ENCODE peak calls at places on chromosome 18, in four cellular contexts. Q is PC-3, P is OCI-LY7, F is hepatocyte. T is an unnamed sample.

GRCh38 chr18:56570971-56571370 is 67.4 kb downstream of the TXNL1 start:
- DNase-seq in Q (no peak), P (no peak), F (no peak), T (no peak)

GRCh38 chr18:3790702-3791101 is 340.7 kb downstream of the TGIF1 start:
- DNase-seq in Q (no peak), P (peak; percentile 33), F (no peak), T (no peak)

GRCh38 chr18:26863122-26863879 is 2.2 kb downstream of the AQP4 start:
- DNase-seq in Q (peak; percentile 33), P (no peak), F (peak; percentile 64), T (peak; percentile 78)

GRCh38 chr18:35026407-35027061 is 14.7 kb upstream of the MAPRE2 start:
- DNase-seq in Q (no peak), P (peak; percentile 35), F (no peak), T (peak; percentile 38)

GRCh38 chr18:22063672-22064071 is 105.7 kb upstream of the GATA6 start:
- DNase-seq in Q (no peak), P (no peak), F (no peak), T (no peak)

GRCh38 chr18:44128365-44128764 is 552.3 kb upstream of the SETBP1 start:
- DNase-seq in Q (peak; percentile 40), P (no peak), F (no peak), T (no peak)

GRCh38 chr18:52670903-52671302 is 330.9 kb downstream of the DCC start:
- DNase-seq in Q (peak; percentile 26), P (peak; percentile 0), F (peak; percentile 55), T (peak; percentile 37)

GRCh38 chr18:36649205-36649604 is 179.6 kb downstream of the TPGS2 start:
- DNase-seq in Q (no peak), P (no peak), F (no peak), T (no peak)

GRCh38 chr18:3012306-3012919 is 531 bp downstream of the LPIN2 start:
- DNase-seq in Q (peak; percentile 7), P (peak; percentile 49), F (peak; percentile 70), T (peak; percentile 83)

GRCh38 chr18:72530622-72531021 is 13.5 kb downstream of the CBLN2 start:
- DNase-seq in Q (no peak), P (no peak), F (no peak), T (no peak)

GRCh38 chr18:61333271-61333745 is at the start of gene CDH20:
- DNase-seq in Q (no peak), P (no peak), F (no peak), T (no peak)

GRCh38 chr18:73774836-73775509 is 372.7 kb downstream of the FBXO15 start:
- DNase-seq in Q (peak; percentile 80), P (no peak), F (no peak), T (no peak)

GRCh38 chr18:57728941-57729511 is 74.1 kb downstream of the ATP8B1 start:
- DNase-seq in Q (peak; percentile 29), P (no peak), F (peak; percentile 39), T (no peak)

GRCh38 chr18:25164837-25165791 is 186.9 kb downstream of the ZNF521 start:
- DNase-seq in Q (no peak), P (no peak), F (peak; percentile 4), T (no peak)

GRCh38 chr18:12921178-12921577 is 26.6 kb upstream of the SEH1L start:
- DNase-seq in Q (no peak), P (no peak), F (no peak), T (no peak)
- TF ChIP-seq EZH2phosphoT487 in Q (no peak), P (no peak), F (no peak), T (no peak)

DNA sequence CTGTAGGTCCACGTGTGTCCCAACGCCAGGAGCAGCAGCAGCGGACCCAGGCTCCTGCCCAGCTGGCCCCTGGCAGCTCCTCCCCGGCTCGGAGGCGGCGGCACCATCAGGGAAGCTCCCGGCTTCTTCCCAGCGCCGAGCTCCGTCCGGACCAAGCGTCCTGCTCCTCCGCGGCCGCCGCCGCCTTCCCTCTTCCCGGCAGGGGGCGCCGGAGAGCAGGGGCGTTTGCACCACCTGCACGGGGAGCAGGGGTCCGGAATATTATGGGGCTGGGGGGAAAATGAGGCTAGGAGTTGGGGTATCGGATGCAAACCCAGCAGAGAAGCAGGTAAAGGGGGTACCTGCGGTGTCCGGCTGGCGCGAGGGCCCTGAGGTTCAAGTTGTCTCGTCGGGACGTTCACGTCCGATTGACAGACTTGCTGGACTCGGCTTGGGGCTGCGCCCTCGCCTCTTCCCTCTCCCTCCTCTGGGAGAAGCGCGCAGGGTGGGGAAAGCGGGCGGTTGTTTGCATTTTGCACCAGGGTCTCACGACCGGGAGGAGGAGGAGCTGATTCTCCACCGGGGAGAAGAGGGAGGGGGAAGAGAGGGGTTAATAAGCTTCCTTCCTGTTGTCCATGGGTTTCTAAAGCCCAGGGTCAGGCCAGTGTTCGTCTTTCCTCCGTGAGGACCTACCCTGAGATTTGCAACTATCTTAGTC is at the start of gene CCBE1:
- DNase-seq in Q (peak; percentile 84), P (no peak), F (peak; percentile 78), T (peak; percentile 70)
- TF ChIP-seq EZH2phosphoT487 in Q (no peak), P (no peak), F (no peak), T (no peak)

DNA sequence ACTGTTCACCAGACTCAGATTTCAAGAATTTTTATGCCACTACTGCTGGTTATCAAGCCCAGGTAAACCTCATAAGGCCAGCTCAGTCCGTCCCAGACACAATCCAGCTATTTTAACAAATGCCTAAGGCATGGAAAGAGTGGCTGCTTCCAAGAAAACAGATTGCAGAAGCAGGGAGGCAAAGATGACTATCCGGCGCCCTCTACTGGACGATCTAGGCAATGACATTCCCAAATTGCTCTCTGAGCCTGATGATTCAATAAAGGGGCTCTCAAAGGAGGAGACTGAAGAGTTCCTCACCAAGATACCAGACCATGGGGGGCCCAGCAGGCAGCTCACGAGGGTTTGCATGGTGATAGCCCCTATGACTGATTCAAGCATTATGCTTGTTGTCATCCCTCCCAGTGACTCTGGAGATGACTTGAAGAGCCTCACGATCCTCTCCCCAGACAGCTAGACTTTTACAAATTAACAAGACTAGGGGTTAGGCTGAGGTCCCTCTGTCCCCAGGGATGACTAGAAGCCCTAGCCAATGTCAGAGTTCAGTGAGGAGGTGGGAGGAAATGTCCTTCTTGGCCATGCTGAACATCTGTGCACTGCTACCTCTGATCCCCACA is 25.0 kb downstream of the SERPINB8 start:
- DNase-seq in Q (peak; percentile 62), P (peak; percentile 23), F (peak; percentile 67), T (peak; percentile 72)
- TF ChIP-seq EZH2phosphoT487 in Q (no peak), P (no peak), F (no peak), T (no peak)

GRCh38 chr18:78999939-79000338 is 20.3 kb downstream of the SALL3 start:
- DNase-seq in Q (peak; percentile 68), P (no peak), F (peak; percentile 51), T (no peak)
- TF ChIP-seq EZH2phosphoT487 in Q (no peak), P (no peak), F (no peak), T (no peak)

GRCh38 chr18:79375441-79375840 is 20.3 kb upstream of the NFATC1 start:
- DNase-seq in Q (no peak), P (no peak), F (no peak), T (no peak)

GRCh38 chr18:79378416-79379250 is 17.1 kb upstream of the NFATC1 start:
- DNase-seq in Q (peak; percentile 76), P (peak; percentile 53), F (peak; percentile 89), T (peak; percentile 67)

GRCh38 chr18:79374408-79375171 is 21.1 kb upstream of the NFATC1 start:
- DNase-seq in Q (no peak), P (no peak), F (no peak), T (no peak)

GRCh38 chr18:79379251-79379905 is 16.4 kb upstream of the NFATC1 start:
- DNase-seq in Q (no peak), P (no peak), F (no peak), T (no peak)

DNA sequence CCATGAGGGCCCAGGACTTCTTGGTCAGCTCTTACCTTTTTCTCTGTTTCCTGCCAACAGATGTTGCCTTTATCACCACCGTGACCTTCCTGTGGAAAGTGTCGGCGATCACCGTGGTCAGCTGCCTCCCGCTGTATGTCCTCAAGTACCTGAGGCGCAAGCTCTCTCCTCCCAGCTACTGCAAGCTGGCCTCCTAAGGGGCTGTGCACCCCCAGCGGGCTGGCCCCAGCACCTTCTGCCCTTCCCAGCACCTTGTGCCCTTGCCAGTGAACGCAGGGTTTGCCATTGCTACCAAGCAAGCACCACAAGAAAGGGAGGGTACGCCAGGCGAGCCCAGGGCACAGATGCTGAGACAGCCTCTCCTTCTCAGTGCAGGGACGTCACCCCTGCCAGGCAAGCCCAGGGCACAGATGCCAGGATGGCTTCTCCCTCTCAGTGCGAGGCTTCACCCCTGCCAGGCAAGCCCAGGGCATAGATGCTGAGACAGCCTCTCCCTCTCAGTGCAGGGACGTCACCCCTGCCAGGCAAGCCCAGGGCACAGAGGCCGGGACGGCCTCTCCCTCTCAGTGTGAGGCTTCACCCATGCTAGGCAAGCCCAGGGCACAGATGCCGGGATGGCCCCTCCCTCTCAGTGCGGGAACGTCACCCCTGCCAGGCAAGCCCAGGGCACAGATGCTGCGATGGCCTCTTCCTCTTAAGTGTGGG is 18.4 kb upstream of the NFATC1 start:
- DNase-seq in Q (no peak), P (no peak), F (no peak), T (no peak)
- TF ChIP-seq EZH2phosphoT487 in Q (no peak), P (no peak), F (no peak), T (no peak)

DNA sequence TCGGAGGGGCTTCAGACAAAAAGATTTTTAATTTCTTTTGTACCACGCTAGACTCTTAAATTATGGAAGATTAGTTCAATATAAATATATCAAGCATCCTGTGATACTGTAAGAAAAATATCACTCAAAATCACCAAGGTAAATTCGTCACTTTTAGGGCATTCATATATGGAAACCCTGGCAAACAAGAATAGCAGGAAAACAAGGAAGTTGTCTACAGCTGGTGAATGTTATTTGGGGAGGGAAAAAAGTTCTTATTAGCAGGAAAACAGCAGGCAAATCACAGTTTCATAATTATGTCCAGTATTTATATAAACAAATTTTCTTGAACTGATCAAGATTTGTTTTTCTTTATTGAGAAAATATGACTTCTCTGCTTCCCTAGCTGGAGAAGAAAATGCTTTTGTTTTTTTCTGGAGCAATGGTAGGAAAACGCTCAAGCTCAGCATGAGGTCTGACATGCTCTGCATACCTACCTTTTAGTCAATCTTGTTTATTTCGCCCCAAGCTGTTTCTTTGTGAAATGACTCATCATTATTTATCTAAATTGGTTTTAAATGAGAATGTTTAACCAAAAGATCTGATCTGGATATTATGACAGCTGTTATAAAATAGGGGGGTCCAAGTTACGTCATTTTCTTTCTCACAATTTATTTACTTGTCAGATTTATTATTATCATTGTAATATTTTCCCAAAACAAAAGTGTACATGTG is 14.7 kb downstream of the LINC00305 start:
- DNase-seq in Q (peak; percentile 16), P (no peak), F (no peak), T (no peak)
- TF ChIP-seq EZH2phosphoT487 in Q (no peak), P (no peak), F (no peak), T (no peak)

GRCh38 chr18:48085781-48086487 is 155.5 kb upstream of the SMAD2 start:
- DNase-seq in Q (peak; percentile 17), P (no peak), F (peak; percentile 27), T (no peak)
- TF ChIP-seq EZH2phosphoT487 in Q (no peak), P (no peak), F (no peak), T (no peak)

T was measured in SK-N-SH.